ENCODE peak calls at places on chromosome 22, in seven cellular contexts. U is SJCRH30; T is CD4-positive, CD25-positive, alpha-beta regulatory T cell; Y is endodermal cell; E is psoas muscle; R is effector memory CD4-positive, alpha-beta T cell; C is trophoblast cell. I is an unnamed sample. For H3K36me3, the result is how much of the 10 kb centered on the place peaks cover.

GRCh38 chr22:37195921-37196320 is 7.9 kb upstream of the C1QTNF6 start:
- DNase-seq in U (no peak), T (no peak), Y (no peak), E (peak), R (no peak), C (peak), I (peak)

GRCh38 chr22:29315286-29316195 is at the start of gene RASL10A:
- DNase-seq in U (peak), T (no peak), Y (peak), E (peak), R (no peak), C (peak), I (no peak)

GRCh38 chr22:33922268-33922667 is 2.0 kb upstream of the LARGE1 start:
- DNase-seq in U (peak), T (no peak), Y (peak), E (peak), R (no peak), C (peak), I (peak)

GRCh38 chr22:29268511-29269229 is 602 bp downstream of the EWSR1 start:
- DNase-seq in U (peak), T (peak), Y (peak), E (peak), R (peak), C (peak), I (peak)

GRCh38 chr22:36587289-36588154 is 58.6 kb upstream of the EIF3D start:
- DNase-seq in U (no peak), T (no peak), Y (peak), E (no peak), R (no peak), C (peak), I (no peak)

GRCh38 chr22:48779661-48780596 is 1047.7 kb downstream of the BRD1 start:
- DNase-seq in U (no peak), T (no peak), Y (peak), E (no peak), R (no peak), C (no peak), I (no peak)

GRCh38 chr22:22880645-22881044 is 7.0 kb upstream of the IGLL5 start:
- DNase-seq in U (no peak), T (no peak), Y (peak), E (no peak), R (no peak), C (no peak), I (no peak)

GRCh38 chr22:49257551-49257951 is 570.1 kb downstream of the BRD1 start:
- DNase-seq in U (peak), T (no peak), Y (peak), E (no peak), R (no peak), C (no peak), I (no peak)

GRCh38 chr22:36369922-36370781 is 17.6 kb downstream of the MYH9 start:
- DNase-seq in U (no peak), T (no peak), Y (peak), E (no peak), R (no peak), C (peak), I (peak)

GRCh38 chr22:36027579-36027959 is 1.1 kb downstream of the RBFOX2 start:
- DNase-seq in U (peak), T (no peak), Y (no peak), E (no peak), R (no peak), C (no peak), I (no peak)

DNA sequence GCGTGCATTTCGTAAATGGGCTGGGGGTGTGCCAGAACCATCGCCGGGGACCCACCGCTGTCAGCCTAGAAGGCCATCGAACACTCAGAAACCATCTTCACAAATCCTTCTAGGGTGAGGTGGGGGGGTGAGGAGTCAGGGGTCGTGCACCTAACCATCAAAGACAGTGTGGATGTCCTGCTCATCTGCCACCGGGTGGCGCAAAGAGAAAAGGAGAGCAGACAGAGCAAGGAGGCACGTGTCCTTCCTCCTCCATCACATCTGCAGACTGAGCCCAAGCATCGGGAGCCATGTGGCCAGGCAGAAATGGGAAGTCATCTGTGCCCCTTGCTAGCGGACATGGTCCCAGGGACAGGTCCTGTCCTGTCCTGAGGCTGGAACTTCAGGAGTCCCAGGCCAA is 61.9 kb upstream of the NUP50 start:
- DNase-seq in U (peak), T (no peak), Y (peak), E (no peak), R (no peak), C (peak), I (no peak)
- H3K27ac ChIP-seq in U (no peak), T (no peak), Y (no peak), E (no peak), R (no peak), C (no peak), I (no peak)

GRCh38 chr22:32619614-32620426 is 145.2 kb downstream of the FBXO7 start:
- DNase-seq in U (peak), T (no peak), Y (no peak), E (peak), R (no peak), C (peak), I (no peak)
- H3K36me3 ChIP-seq in U (under half), T (under half), Y (under half), E (under half), R (under half), C (under half), I (under half)

GRCh38 chr22:19995611-19996339 is 20.8 kb downstream of the ARVCF start:
- DNase-seq in U (no peak), T (no peak), Y (no peak), E (peak), R (no peak), C (no peak), I (no peak)
- H3K27ac ChIP-seq in U (no peak), T (no peak), Y (no peak), E (peak), R (no peak), C (no peak), I (no peak)

GRCh38 chr22:46794067-46794466 is 31.6 kb downstream of the TBC1D22A start:
- DNase-seq in U (no peak), T (no peak), Y (no peak), E (no peak), R (no peak), C (no peak), I (no peak)
- H3K36me3 ChIP-seq in U (under half), T (half or more), Y (under half), E (under half), R (under half), C (under half), I (under half)

DNA sequence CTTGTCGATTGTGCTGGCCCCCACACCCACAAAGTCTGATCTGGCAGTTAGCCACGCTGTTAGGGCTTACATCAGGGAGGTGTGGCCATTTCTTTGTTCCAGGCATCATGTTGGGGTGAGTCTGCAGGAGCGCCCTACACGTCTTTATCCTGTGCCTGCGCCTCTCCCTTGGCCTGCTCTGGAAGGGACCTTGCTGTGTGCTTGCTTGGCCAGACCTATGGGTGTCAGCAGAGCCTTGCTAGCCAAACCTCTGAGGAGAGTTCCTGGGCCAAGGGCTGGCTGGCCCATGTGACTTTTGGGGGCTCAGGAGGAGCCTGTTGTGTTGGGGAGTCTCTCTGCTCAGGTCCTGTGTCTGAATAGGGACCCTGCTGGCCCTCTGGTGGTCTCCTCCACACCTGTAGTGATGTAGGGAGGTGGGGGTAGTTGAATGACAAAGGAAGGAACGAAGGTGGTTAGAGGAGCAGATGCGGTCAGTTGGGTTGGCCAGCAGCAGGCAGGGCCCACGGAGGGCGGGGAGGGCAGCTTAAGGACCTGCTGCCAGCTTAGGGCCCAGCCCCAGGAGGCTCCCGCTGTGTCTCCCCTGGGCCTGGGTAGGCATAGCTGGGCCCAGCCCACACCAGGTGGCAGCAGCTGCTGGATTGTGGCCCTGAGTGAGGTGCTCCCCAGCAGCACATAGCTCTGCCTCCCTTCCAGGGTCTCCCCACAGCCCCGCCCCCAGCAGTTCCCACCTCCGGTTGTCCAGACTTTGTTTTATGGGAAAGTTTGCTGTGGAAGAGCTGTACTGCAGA is 7.9 kb downstream of the PPIL2 start:
- DNase-seq in U (no peak), T (no peak), Y (peak), E (no peak), R (no peak), C (no peak), I (no peak)
- H3K27ac ChIP-seq in U (no peak), T (no peak), Y (no peak), E (no peak), R (no peak), C (no peak), I (no peak)

DNA sequence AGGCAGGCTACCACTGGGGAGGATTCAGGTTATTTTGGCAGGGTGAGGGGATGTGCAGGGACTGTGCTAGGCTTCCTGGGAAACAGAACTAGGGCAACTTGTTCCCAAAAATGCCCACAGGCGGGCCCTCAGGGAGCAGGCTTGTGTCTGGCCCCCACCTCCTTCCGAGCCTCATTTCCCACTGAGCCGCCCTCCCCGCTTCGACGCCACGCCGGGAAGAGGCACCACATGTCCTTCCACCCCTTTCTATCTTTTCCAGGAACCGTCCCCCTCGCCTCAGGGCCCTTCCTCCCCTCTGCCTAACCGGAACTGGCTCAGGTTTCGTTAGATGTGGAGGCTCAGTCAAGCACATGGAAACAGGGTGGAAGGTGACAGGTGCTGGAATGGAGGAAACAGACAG is 9.4 kb upstream of the CHADL start:
- DNase-seq in U (no peak), T (no peak), Y (no peak), E (no peak), R (no peak), C (no peak), I (no peak)
- H3K36me3 ChIP-seq in U (under half), T (half or more), Y (under half), E (under half), R (half or more), C (half or more), I (under half)

GRCh38 chr22:39176673-39177455 is 24.4 kb upstream of the CBX7 start:
- DNase-seq in U (no peak), T (no peak), Y (peak), E (no peak), R (no peak), C (peak), I (no peak)
- H3K27ac ChIP-seq in U (peak), T (peak), Y (peak), E (peak), R (no peak), C (peak), I (no peak)

I was measured in PC-9.